ENCODE peak calls at places on chromosome 3, in nine cellular contexts. K is NCI-H187 treated with DMSO at 0.1 percent for 48 hours; D is stimulated activated CD4-positive, alpha-beta T cell treated with anti-CD3 and anti-CD28 coated beads, Interleukin-2, amount 100 ng/mL, for 48 hours; J is HL-60; C is GM13976; S is ureter; U is MM.1S; O is right cardiac atrium; X is HepG2. L is an unnamed sample.

GRCh38 chr3:167241048-167241845 is 138.8 kb downstream of the ZBBX start:
- DNase-seq in K (no peak), D (no peak), J (no peak), C (no peak), S (no peak), U (no peak), O (no peak), X (no peak), L (no peak)

GRCh38 chr3:49519916-49520385 is 34.3 kb upstream of the BSN start:
- DNase-seq in K (no peak), D (no peak), J (peak; percentile 29), C (no peak), S (no peak), U (no peak), O (no peak), X (no peak), L (no peak)

GRCh38 chr3:146020969-146021368 is 140.0 kb downstream of the PLOD2 start:
- DNase-seq in K (no peak), D (no peak), J (peak; percentile 2), C (no peak), S (no peak), U (no peak), O (no peak), X (peak; percentile 3), L (no peak)

GRCh38 chr3:159451067-159451466 is 537.6 kb upstream of the IL12A start:
- DNase-seq in K (no peak), D (no peak), J (no peak), C (no peak), S (no peak), U (no peak), O (no peak), X (peak; percentile 1), L (no peak)

GRCh38 chr3:171446801-171447578 is 13.2 kb downstream of the TNIK start:
- DNase-seq in K (no peak), D (no peak), J (no peak), C (no peak), S (no peak), U (no peak), O (no peak), X (no peak), L (no peak)

GRCh38 chr3:37890522-37890921 is 28.8 kb downstream of the CTDSPL start:
- DNase-seq in K (no peak), D (no peak), J (no peak), C (no peak), S (no peak), U (no peak), O (no peak), X (no peak), L (no peak)

GRCh38 chr3:35224571-35225280 is 414.6 kb upstream of the ARPP21 start:
- DNase-seq in K (no peak), D (no peak), J (no peak), C (no peak), S (no peak), U (no peak), O (no peak), X (no peak), L (no peak)

GRCh38 chr3:74756586-74756985 is 142.1 kb upstream of the CNTN3 start:
- DNase-seq in K (no peak), D (no peak), J (no peak), C (no peak), S (no peak), U (no peak), O (no peak), X (no peak), L (no peak)

GRCh38 chr3:190130700-190131099 is 10.0 kb upstream of the P3H2 start:
- DNase-seq in K (no peak), D (no peak), J (no peak), C (no peak), S (no peak), U (no peak), O (no peak), X (no peak), L (no peak)

GRCh38 chr3:186826316-186826977 is 16.1 kb upstream of the ADIPOQ start:
- DNase-seq in K (no peak), D (no peak), J (no peak), C (no peak), S (no peak), U (no peak), O (no peak), X (no peak), L (no peak)

GRCh38 chr3:141553055-141553454 is 66.2 kb downstream of the RASA2 start:
- DNase-seq in K (no peak), D (no peak), J (peak; percentile 60), C (no peak), S (no peak), U (no peak), O (no peak), X (no peak), L (no peak)

GRCh38 chr3:13559751-13560540 is 11.0 kb downstream of the FBLN2 start:
- DNase-seq in K (no peak), D (no peak), J (no peak), C (no peak), S (no peak), U (no peak), O (peak; percentile 83), X (no peak), L (peak; percentile 79)

GRCh38 chr3:45789235-45789812 is 7.0 kb downstream of the SLC6A20 start:
- DNase-seq in K (no peak), D (no peak), J (no peak), C (no peak), S (no peak), U (no peak), O (no peak), X (no peak), L (no peak)

GRCh38 chr3:20772869-20773268 is 586.9 kb upstream of the SGO1 start:
- DNase-seq in K (no peak), D (no peak), J (no peak), C (no peak), S (no peak), U (no peak), O (no peak), X (peak; percentile 12), L (no peak)

GRCh38 chr3:113914646-113915045 is 33.2 kb upstream of the ZDHHC23 start:
- DNase-seq in K (no peak), D (no peak), J (no peak), C (no peak), S (no peak), U (no peak), O (no peak), X (no peak), L (no peak)

GRCh38 chr3:139310474-139310933 is 33.3 kb upstream of the MRPS22 start:
- DNase-seq in K (no peak), D (no peak), J (no peak), C (no peak), S (no peak), U (no peak), O (no peak), X (no peak), L (no peak)

GRCh38 chr3:188446791-188447190 is 292.8 kb downstream of the LPP start:
- DNase-seq in K (no peak), D (no peak), J (peak; percentile 22), C (peak; percentile 7), S (no peak), U (peak; percentile 38), O (no peak), X (no peak), L (no peak)

GRCh38 chr3:52345521-52346110 is 29.5 kb downstream of the DNAH1 start:
- DNase-seq in K (no peak), D (no peak), J (no peak), C (no peak), S (no peak), U (no peak), O (peak; percentile 19), X (no peak), L (no peak)

GRCh38 chr3:127768346-127769008 is 53.8 kb downstream of the MGLL start:
- DNase-seq in K (no peak), D (no peak), J (peak; percentile 37), C (no peak), S (no peak), U (no peak), O (peak; percentile 59), X (no peak), L (peak; percentile 77)

GRCh38 chr3:87088984-87089841 is 98.3 kb upstream of the VGLL3 start:
- DNase-seq in K (no peak), D (no peak), J (peak; percentile 23), C (peak; percentile 37), S (peak; percentile 72), U (no peak), O (peak; percentile 88), X (no peak), L (peak; percentile 76)

GRCh38 chr3:15015456-15015855 is 49.7 kb downstream of the MRPS25 start:
- DNase-seq in K (no peak), D (no peak), J (no peak), C (no peak), S (no peak), U (no peak), O (peak; percentile 60), X (no peak), L (no peak)

GRCh38 chr3:144296808-144297207 is 325.2 kb downstream of the DIPK2A start:
- DNase-seq in K (no peak), D (no peak), J (no peak), C (no peak), S (no peak), U (no peak), O (no peak), X (no peak), L (no peak)

GRCh38 chr3:179260949-179261765 is 10.2 kb upstream of the KCNMB3 start:
- DNase-seq in K (no peak), D (peak; percentile 50), J (peak; percentile 67), C (peak; percentile 90), S (peak; percentile 69), U (peak; percentile 79), O (peak; percentile 94), X (peak; percentile 37), L (peak; percentile 60)

GRCh38 chr3:123791417-123791816 is 92.7 kb downstream of the MYLK start:
- DNase-seq in K (no peak), D (no peak), J (no peak), C (no peak), S (no peak), U (no peak), O (no peak), X (no peak), L (no peak)

GRCh38 chr3:51799879-51800757 is 21.1 kb upstream of the IQCF6 start:
- DNase-seq in K (no peak), D (peak; percentile 28), J (peak; percentile 41), C (peak; percentile 48), S (no peak), U (peak; percentile 56), O (no peak), X (peak; percentile 49), L (no peak)

GRCh38 chr3:159936541-159936940 is 52.1 kb upstream of the IL12A start:
- DNase-seq in K (no peak), D (no peak), J (no peak), C (no peak), S (no peak), U (no peak), O (no peak), X (no peak), L (no peak)

GRCh38 chr3:159654183-159655134 is 334.2 kb upstream of the IL12A start:
- DNase-seq in K (no peak), D (no peak), J (no peak), C (no peak), S (no peak), U (no peak), O (no peak), X (no peak), L (no peak)

GRCh38 chr3:87207500-87207899 is 19.6 kb upstream of the CHMP2B start:
- DNase-seq in K (no peak), D (no peak), J (no peak), C (no peak), S (no peak), U (no peak), O (no peak), X (no peak), L (no peak)

GRCh38 chr3:194485471-194485875 is 1.3 kb downstream of the ATP13A3 start:
- DNase-seq in K (no peak), D (no peak), J (no peak), C (no peak), S (no peak), U (peak; percentile 39), O (no peak), X (no peak), L (no peak)

GRCh38 chr3:127102587-127102986 is 90.3 kb upstream of the PRR23E start:
- DNase-seq in K (no peak), D (no peak), J (no peak), C (no peak), S (no peak), U (no peak), O (no peak), X (no peak), L (no peak)

GRCh38 chr3:64321747-64322146 is 96.5 kb upstream of the PRICKLE2 start:
- DNase-seq in K (no peak), D (no peak), J (no peak), C (no peak), S (no peak), U (no peak), O (no peak), X (no peak), L (no peak)